ENCODE peak calls at places on chromosomes 7 and 10, in six cellular contexts. One of them, this sample, is unnamed.

GRCh38 chr10:26432938-26433337 is 5.2 kb upstream of the APBB1IP start:
- DNase-seq in A549: no peak
- DNase-seq in CD4-positive, alpha-beta T cell: no peak
- DNase-seq in right atrium auricular region: no peak
- DNase-seq in right lobe of liver: no peak
- DNase-seq in Peyer's patch: no peak
- DNase-seq in this sample: no peak

GRCh38 chr7:37448057-37448636 is 517 bp downstream of the ELMO1 start:
- DNase-seq in A549: peak; percentile 10
- DNase-seq in right atrium auricular region: no peak
- DNase-seq in CD4-positive, alpha-beta T cell: peak; percentile 20
- DNase-seq in Peyer's patch: no peak
- DNase-seq in right lobe of liver: peak; percentile 62
- DNase-seq in this sample: no peak

GRCh38 chr7:91286432-91286831 is 22.2 kb downstream of the FZD1 start:
- DNase-seq in A549: no peak
- DNase-seq in CD4-positive, alpha-beta T cell: no peak
- DNase-seq in Peyer's patch: no peak
- DNase-seq in right lobe of liver: no peak
- DNase-seq in right atrium auricular region: no peak
- DNase-seq in this sample: no peak

GRCh38 chr10:13053794-13054462 is 46.0 kb upstream of the OPTN start:
- DNase-seq in CD4-positive, alpha-beta T cell: no peak
- DNase-seq in A549: no peak
- DNase-seq in Peyer's patch: no peak
- DNase-seq in right lobe of liver: no peak
- DNase-seq in right atrium auricular region: no peak
- DNase-seq in this sample: no peak

GRCh38 chr7:102170417-102170970 is 116.2 kb upstream of the SH2B2 start:
- DNase-seq in CD4-positive, alpha-beta T cell: no peak
- DNase-seq in A549: no peak
- DNase-seq in Peyer's patch: no peak
- DNase-seq in right atrium auricular region: no peak
- DNase-seq in right lobe of liver: no peak
- DNase-seq in this sample: no peak

GRCh38 chr10:17354781-17355180 is 99.6 kb downstream of the ST8SIA6 start:
- DNase-seq in CD4-positive, alpha-beta T cell: no peak
- DNase-seq in right lobe of liver: no peak
- DNase-seq in A549: no peak
- DNase-seq in Peyer's patch: no peak
- DNase-seq in right atrium auricular region: no peak
- DNase-seq in this sample: no peak

GRCh38 chr10:84562592-84562991 is 234.2 kb downstream of the CCSER2 start:
- DNase-seq in CD4-positive, alpha-beta T cell: no peak
- DNase-seq in right atrium auricular region: no peak
- DNase-seq in A549: no peak
- DNase-seq in right lobe of liver: no peak
- DNase-seq in Peyer's patch: no peak
- DNase-seq in this sample: no peak

GRCh38 chr10:45061982-45062381 is 61.3 kb downstream of the ZNF22 start:
- DNase-seq in Peyer's patch: no peak
- DNase-seq in CD4-positive, alpha-beta T cell: no peak
- DNase-seq in A549: no peak
- DNase-seq in right lobe of liver: no peak
- DNase-seq in right atrium auricular region: no peak
- DNase-seq in this sample: no peak

GRCh38 chr10:114925675-114926204 is 12.3 kb upstream of the TRUB1 start:
- DNase-seq in A549: no peak
- DNase-seq in Peyer's patch: no peak
- DNase-seq in right atrium auricular region: no peak
- DNase-seq in CD4-positive, alpha-beta T cell: no peak
- DNase-seq in right lobe of liver: no peak
- DNase-seq in this sample: no peak

GRCh38 chr10:132867801-132868644 is 74.3 kb downstream of the CFAP46 start:
- DNase-seq in Peyer's patch: peak; percentile 24
- DNase-seq in A549: no peak
- DNase-seq in right atrium auricular region: no peak
- DNase-seq in right lobe of liver: peak; percentile 44
- DNase-seq in CD4-positive, alpha-beta T cell: no peak
- DNase-seq in this sample: no peak

GRCh38 chr7:26667514-26668133 is 196.8 kb downstream of the SKAP2 start:
- DNase-seq in CD4-positive, alpha-beta T cell: no peak
- DNase-seq in right atrium auricular region: peak; percentile 61
- DNase-seq in right lobe of liver: peak; percentile 84
- DNase-seq in Peyer's patch: no peak
- DNase-seq in A549: peak; percentile 47
- DNase-seq in this sample: peak; percentile 70

GRCh38 chr10:74391786-74392185 is 240.8 kb downstream of the ADK start:
- DNase-seq in CD4-positive, alpha-beta T cell: no peak
- DNase-seq in Peyer's patch: no peak
- DNase-seq in A549: no peak
- DNase-seq in right lobe of liver: no peak
- DNase-seq in right atrium auricular region: no peak
- DNase-seq in this sample: no peak

GRCh38 chr10:80412521-80412920 is 4.2 kb downstream of the PRXL2A start:
- DNase-seq in right atrium auricular region: no peak
- DNase-seq in A549: no peak
- DNase-seq in CD4-positive, alpha-beta T cell: no peak
- DNase-seq in right lobe of liver: no peak
- DNase-seq in Peyer's patch: no peak
- DNase-seq in this sample: no peak

GRCh38 chr7:1661461-1661860 is 8.6 kb upstream of the ELFN1 start:
- DNase-seq in right atrium auricular region: no peak
- DNase-seq in Peyer's patch: no peak
- DNase-seq in A549: no peak
- DNase-seq in CD4-positive, alpha-beta T cell: no peak
- DNase-seq in right lobe of liver: peak; percentile 1
- DNase-seq in this sample: no peak

GRCh38 chr10:102629661-102630614 is 14.3 kb upstream of the TRIM8 start:
- DNase-seq in A549: no peak
- DNase-seq in right lobe of liver: no peak
- DNase-seq in Peyer's patch: no peak
- DNase-seq in right atrium auricular region: no peak
- DNase-seq in CD4-positive, alpha-beta T cell: no peak
- DNase-seq in this sample: no peak

GRCh38 chr7:74404741-74405140 is 49.0 kb upstream of the GTF2IRD1 start:
- DNase-seq in right lobe of liver: no peak
- DNase-seq in CD4-positive, alpha-beta T cell: no peak
- DNase-seq in A549: no peak
- DNase-seq in Peyer's patch: no peak
- DNase-seq in right atrium auricular region: no peak
- DNase-seq in this sample: no peak

GRCh38 chr7:154231732-154232131 is 179.5 kb downstream of the DPP6 start:
- DNase-seq in right lobe of liver: no peak
- DNase-seq in right atrium auricular region: no peak
- DNase-seq in CD4-positive, alpha-beta T cell: no peak
- DNase-seq in Peyer's patch: no peak
- DNase-seq in A549: no peak
- DNase-seq in this sample: no peak

GRCh38 chr10:29064665-29065064 is 224.2 kb upstream of the LYZL1 start:
- DNase-seq in right lobe of liver: no peak
- DNase-seq in Peyer's patch: no peak
- DNase-seq in right atrium auricular region: no peak
- DNase-seq in A549: no peak
- DNase-seq in CD4-positive, alpha-beta T cell: no peak
- DNase-seq in this sample: no peak

GRCh38 chr10:116866066-116866465 is 16.8 kb downstream of the ENO4 start:
- DNase-seq in A549: no peak
- DNase-seq in Peyer's patch: no peak
- DNase-seq in CD4-positive, alpha-beta T cell: no peak
- DNase-seq in right lobe of liver: no peak
- DNase-seq in right atrium auricular region: no peak
- DNase-seq in this sample: no peak

GRCh38 chr10:13791483-13791882 is 204.7 kb downstream of the PRPF18 start:
- DNase-seq in CD4-positive, alpha-beta T cell: no peak
- DNase-seq in Peyer's patch: no peak
- DNase-seq in A549: no peak
- DNase-seq in right atrium auricular region: no peak
- DNase-seq in right lobe of liver: no peak
- DNase-seq in this sample: no peak

GRCh38 chr7:2613926-2614613 is 17.7 kb upstream of the TTYH3 start:
- DNase-seq in A549: no peak
- DNase-seq in right atrium auricular region: no peak
- DNase-seq in right lobe of liver: peak; percentile 94
- DNase-seq in Peyer's patch: no peak
- DNase-seq in CD4-positive, alpha-beta T cell: no peak
- DNase-seq in this sample: no peak

GRCh38 chr10:91974960-91975359 is 51.4 kb downstream of the BTAF1 start:
- DNase-seq in A549: no peak
- DNase-seq in right lobe of liver: no peak
- DNase-seq in Peyer's patch: no peak
- DNase-seq in CD4-positive, alpha-beta T cell: no peak
- DNase-seq in right atrium auricular region: no peak
- DNase-seq in this sample: no peak

GRCh38 chr10:7412482-7413251 is 1.8 kb upstream of the SFMBT2 start:
- DNase-seq in CD4-positive, alpha-beta T cell: peak; percentile 11
- DNase-seq in right atrium auricular region: no peak
- DNase-seq in A549: no peak
- DNase-seq in right lobe of liver: no peak
- DNase-seq in Peyer's patch: peak; percentile 53
- DNase-seq in this sample: no peak

GRCh38 chr10:119343001-119343601 is 135.7 kb downstream of the GRK5 start:
- DNase-seq in right lobe of liver: no peak
- DNase-seq in A549: no peak
- DNase-seq in right atrium auricular region: no peak
- DNase-seq in Peyer's patch: peak; percentile 44
- DNase-seq in CD4-positive, alpha-beta T cell: no peak
- DNase-seq in this sample: no peak

GRCh38 chr7:131234719-131235488 is 92.8 kb upstream of the MKLN1 start:
- DNase-seq in Peyer's patch: no peak
- DNase-seq in right atrium auricular region: no peak
- DNase-seq in right lobe of liver: no peak
- DNase-seq in A549: no peak
- DNase-seq in CD4-positive, alpha-beta T cell: no peak
- DNase-seq in this sample: no peak
- H3K27ac ChIP-seq in Peyer's patch: no peak overlapping the region
- H3K27ac ChIP-seq in right atrium auricular region: peak overlapping the region; percentile 24
- H3K27ac ChIP-seq in right lobe of liver: no peak overlapping the region
- H3K27ac ChIP-seq in A549: peak overlapping the region; percentile 96
- H3K27ac ChIP-seq in CD4-positive, alpha-beta T cell: no peak overlapping the region
- H3K27ac ChIP-seq in this sample: peak overlapping the region; percentile 63

DNA sequence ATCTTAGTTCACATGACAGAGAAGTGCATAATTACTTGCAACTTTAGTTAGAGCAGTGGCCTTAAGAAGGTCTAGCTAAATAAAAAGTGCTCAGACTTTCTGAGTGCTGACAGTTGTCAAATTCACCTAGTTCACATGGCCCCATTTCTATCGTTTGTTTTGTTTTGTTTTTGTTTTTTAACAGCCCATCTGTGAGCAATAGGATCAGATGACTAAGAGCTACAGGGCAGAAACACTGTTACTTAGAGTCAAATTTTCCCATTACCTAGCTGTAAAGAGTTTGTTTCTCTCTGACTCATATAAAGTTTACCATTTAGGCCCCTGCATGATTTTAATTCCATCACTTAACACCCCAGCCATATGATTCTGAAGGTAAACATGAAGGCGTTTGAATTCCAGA is 18.8 kb downstream of the CAV1 start:
- DNase-seq in right atrium auricular region: no peak
- DNase-seq in Peyer's patch: no peak
- DNase-seq in CD4-positive, alpha-beta T cell: no peak
- DNase-seq in A549: no peak
- DNase-seq in right lobe of liver: no peak
- DNase-seq in this sample: no peak
- H3K27ac ChIP-seq in right atrium auricular region: peak overlapping the region; percentile 70
- H3K27ac ChIP-seq in Peyer's patch: no peak overlapping the region
- H3K27ac ChIP-seq in CD4-positive, alpha-beta T cell: no peak overlapping the region
- H3K27ac ChIP-seq in A549: no peak overlapping the region
- H3K27ac ChIP-seq in right lobe of liver: no peak overlapping the region
- H3K27ac ChIP-seq in this sample: no peak overlapping the region

GRCh38 chr7:100370746-100371145 is 2.5 kb upstream of the PILRA start:
- DNase-seq in right atrium auricular region: no peak
- DNase-seq in CD4-positive, alpha-beta T cell: no peak
- DNase-seq in Peyer's patch: no peak
- DNase-seq in right lobe of liver: no peak
- DNase-seq in A549: no peak
- DNase-seq in this sample: no peak
- H3K27ac ChIP-seq in right atrium auricular region: no peak overlapping the region
- H3K27ac ChIP-seq in CD4-positive, alpha-beta T cell: no peak overlapping the region
- H3K27ac ChIP-seq in Peyer's patch: peak overlapping the region; percentile 78
- H3K27ac ChIP-seq in right lobe of liver: no peak overlapping the region
- H3K27ac ChIP-seq in A549: no peak overlapping the region
- H3K27ac ChIP-seq in this sample: no peak overlapping the region

GRCh38 chr10:87843714-87844113 is 19.6 kb downstream of the KLLN start:
- DNase-seq in right lobe of liver: no peak
- DNase-seq in CD4-positive, alpha-beta T cell: no peak
- DNase-seq in right atrium auricular region: no peak
- DNase-seq in Peyer's patch: no peak
- DNase-seq in A549: no peak
- DNase-seq in this sample: no peak
- H3K27ac ChIP-seq in right lobe of liver: no peak overlapping the region
- H3K27ac ChIP-seq in CD4-positive, alpha-beta T cell: no peak overlapping the region
- H3K27ac ChIP-seq in right atrium auricular region: no peak overlapping the region
- H3K27ac ChIP-seq in Peyer's patch: no peak overlapping the region
- H3K27ac ChIP-seq in A549: peak overlapping the region; percentile 73
- H3K27ac ChIP-seq in this sample: no peak overlapping the region